ENCODE peak calls at places on chromosome 15, in ten cellular contexts. D is K562, X is spleen, L is GM12878, O is A549, U is tibial nerve, M is lower leg skin, G is ovary, C is heart left ventricle, R is gastrocnemius medialis. V is an unnamed sample.

GRCh38 chr15:61185759-61186158 is 43.3 kb downstream of the RORA start:
- DNase-seq in L (no peak), R (no peak), M (no peak), X (no peak), G (no peak), C (no peak), D (no peak), U (no peak), O (no peak), V (no peak)

GRCh38 chr15:49235446-49236207 is 65.6 kb downstream of the GALK2 start:
- DNase-seq in L (peak; percentile 56), M (no peak), X (no peak), R (peak; percentile 40), O (peak; percentile 56), U (peak; percentile 19), D (no peak), G (peak; percentile 61), C (peak; percentile 40), V (peak; percentile 69)

GRCh38 chr15:32933241-32933640 is 215.4 kb downstream of the GREM1 start:
- DNase-seq in O (no peak), L (no peak), G (no peak), X (no peak), C (no peak), R (no peak), M (no peak), U (no peak), D (no peak), V (no peak)

GRCh38 chr15:76823903-76824302 is 81.2 kb downstream of the SCAPER start:
- DNase-seq in G (no peak), O (no peak), M (no peak), X (no peak), D (no peak), L (no peak), R (no peak), U (no peak), C (no peak), V (no peak)

GRCh38 chr15:78334845-78335244 is 5.3 kb upstream of the CRABP1 start:
- DNase-seq in C (no peak), D (no peak), L (no peak), M (no peak), R (no peak), X (no peak), O (no peak), G (no peak), U (no peak), V (no peak)

GRCh38 chr15:89783861-89784685 is 7.9 kb downstream of the MESP2 start:
- DNase-seq in L (no peak), M (no peak), O (no peak), R (no peak), U (no peak), X (peak; percentile 58), C (no peak), G (no peak), D (no peak), V (no peak)

GRCh38 chr15:90099868-90100854 is 2.1 kb downstream of the IDH2 start:
- DNase-seq in C (no peak), L (no peak), O (no peak), R (no peak), M (peak; percentile 87), U (peak; percentile 46), D (no peak), X (peak; percentile 69), G (peak; percentile 65), V (peak; percentile 55)

GRCh38 chr15:73678498-73678897 is 5.7 kb upstream of the CD276 start:
- DNase-seq in M (peak; percentile 60), C (no peak), L (no peak), R (no peak), U (no peak), D (no peak), O (no peak), G (no peak), X (no peak), V (no peak)

GRCh38 chr15:77497108-77497737 is 76.5 kb downstream of the HMG20A start:
- DNase-seq in U (peak; percentile 24), G (peak; percentile 68), X (peak; percentile 75), C (peak; percentile 89), D (no peak), M (no peak), O (no peak), L (no peak), R (no peak), V (no peak)

GRCh38 chr15:73495171-73495570 is 52.2 kb downstream of the REC114 start:
- DNase-seq in M (no peak), G (no peak), L (no peak), C (no peak), R (no peak), O (no peak), U (no peak), X (no peak), D (no peak), V (no peak)

GRCh38 chr15:39874890-39875549 is 45.0 kb downstream of the GPR176 start:
- DNase-seq in O (peak; percentile 32), R (no peak), M (no peak), G (no peak), C (no peak), U (no peak), X (no peak), L (no peak), D (no peak), V (no peak)

GRCh38 chr15:31839388-31839787 is 190.9 kb upstream of the CHRNA7 start:
- DNase-seq in O (no peak), U (no peak), X (no peak), R (no peak), L (no peak), C (no peak), D (no peak), M (peak; percentile 34), G (no peak), V (no peak)

GRCh38 chr15:90593469-90594158 is 63.9 kb downstream of the CRTC3 start:
- DNase-seq in G (no peak), R (no peak), C (no peak), U (no peak), O (no peak), L (no peak), D (no peak), M (peak; percentile 82), X (no peak), V (no peak)

GRCh38 chr15:36278219-36278618 is 301.2 kb upstream of the CDIN1 start:
- DNase-seq in R (no peak), C (no peak), O (peak; percentile 32), L (no peak), G (no peak), U (no peak), D (no peak), M (no peak), X (no peak), V (no peak)

GRCh38 chr15:87896926-87897325 is 359.6 kb downstream of the NTRK3 start:
- DNase-seq in U (no peak), L (no peak), M (no peak), D (no peak), O (no peak), C (no peak), G (no peak), X (no peak), R (no peak), V (no peak)

GRCh38 chr15:68149059-68149458 is 56.1 kb downstream of the CALML4 start:
- DNase-seq in U (no peak), X (no peak), R (no peak), O (no peak), D (no peak), L (no peak), G (no peak), C (no peak), M (no peak), V (no peak)

GRCh38 chr15:48622227-48622626 is 23.3 kb downstream of the FBN1 start:
- DNase-seq in U (no peak), R (no peak), C (no peak), G (no peak), M (no peak), L (no peak), O (no peak), D (no peak), X (no peak), V (no peak)

GRCh38 chr15:38308797-38309196 is 56.2 kb downstream of the SPRED1 start:
- DNase-seq in O (no peak), C (no peak), X (no peak), M (no peak), L (peak; percentile 40), U (no peak), D (no peak), G (no peak), R (no peak), V (no peak)

GRCh38 chr15:92656089-92656488 is 514 bp upstream of the FAM174B start:
- DNase-seq in D (no peak), C (no peak), U (no peak), G (no peak), M (peak; percentile 42), L (no peak), X (no peak), O (no peak), R (no peak), V (no peak)
- H3K4me3 ChIP-seq in D (no peak overlapping the region), C (peak overlapping the region; percentile 83), U (peak overlapping the region; percentile 51), G (peak overlapping the region; percentile 47), M (no peak overlapping the region), L (no peak overlapping the region), X (no peak overlapping the region), O (peak overlapping the region; percentile 57), R (peak overlapping the region; percentile 63), V (peak overlapping the region; percentile 50)

GRCh38 chr15:34337557-34338306 is at the start of gene SLC12A6:
- DNase-seq in L (no peak), U (peak; percentile 74), X (peak; percentile 99), M (peak; percentile 97), G (peak; percentile 92), C (peak; percentile 93), O (peak; percentile 91), R (peak; percentile 84), D (peak; percentile 93), V (peak; percentile 90)
- TF ChIP-seq POLR2A in L (peak; percentile 74), U (peak; percentile 73), X (peak; percentile 91), M (no peak), G (peak; percentile 26), C (no peak), O (peak; percentile 57), R (peak; percentile 86), D (peak; percentile 56), V (peak; percentile 73)

GRCh38 chr15:59904450-59904979 is 99.6 kb upstream of the FOXB1 start:
- DNase-seq in R (no peak), U (no peak), G (no peak), C (no peak), L (no peak), X (no peak), M (no peak), O (no peak), D (no peak), V (no peak)
- H3K4me3 ChIP-seq in R (no peak overlapping the region), U (no peak overlapping the region), G (no peak overlapping the region), C (no peak overlapping the region), L (no peak overlapping the region), X (no peak overlapping the region), M (no peak overlapping the region), O (no peak overlapping the region), D (no peak overlapping the region), V (no peak overlapping the region)

GRCh38 chr15:75335313-75335704 is 554 bp upstream of the COMMD4 start:
- DNase-seq in R (no peak), O (no peak), U (no peak), L (no peak), X (no peak), D (no peak), C (no peak), M (no peak), G (no peak), V (no peak)

GRCh38 chr15:75339531-75340240 is 3.8 kb downstream of the COMMD4 start:
- DNase-seq in U (no peak), L (no peak), M (no peak), C (no peak), X (no peak), R (no peak), G (no peak), O (no peak), D (no peak), V (no peak)

GRCh38 chr15:75338661-75339240 is 2.9 kb downstream of the COMMD4 start:
- DNase-seq in D (no peak), O (no peak), R (no peak), G (no peak), X (no peak), L (no peak), U (no peak), M (no peak), C (no peak), V (no peak)

GRCh38 chr15:75335705-75336355 is at the start of gene COMMD4:
- DNase-seq in M (peak; percentile 99), U (peak; percentile 97), L (no peak), C (peak; percentile 96), D (peak; percentile 79), R (peak; percentile 92), G (peak; percentile 98), O (peak; percentile 98), X (peak; percentile 94), V (peak; percentile 98)
- TF ChIP-seq POLR2A in M (no peak), U (peak; percentile 34), L (peak; percentile 40), C (no peak), D (peak; percentile 85), R (no peak), G (no peak), O (peak; percentile 81), X (no peak), V (no peak)